ENCODE peak calls at places on chromosomes 3 and 15, in six cellular contexts. K, T, O, M, A and U are unnamed samples.

GRCh38 chr3:128567705-128568356 is 74.8 kb upstream of the GATA2 start:
- DNase-seq in K (no peak), T (no peak), O (no peak), M (no peak), A (peak; percentile 56), U (no peak)

GRCh38 chr3:65902304-65902793 is 136.4 kb downstream of the MAGI1 start:
- DNase-seq in K (peak; percentile 84), T (no peak), O (no peak), M (no peak), A (peak; percentile 95), U (peak; percentile 50)

GRCh38 chr3:42014443-42014945 is 52.6 kb upstream of the ULK4 start:
- DNase-seq in K (peak; percentile 36), T (no peak), O (no peak), M (no peak), A (no peak), U (peak; percentile 61)

GRCh38 chr3:186815490-186815889 is 9.2 kb upstream of the RFC4 start:
- DNase-seq in K (peak; percentile 36), T (no peak), O (no peak), M (peak; percentile 60), A (no peak), U (no peak)

GRCh38 chr15:51367322-51367976 is 26.0 kb downstream of the GLDN start:
- DNase-seq in K (no peak), T (no peak), O (no peak), M (no peak), A (no peak), U (no peak)

GRCh38 chr3:160099855-160100254 is 111.2 kb downstream of the IL12A start:
- DNase-seq in K (no peak), T (peak; percentile 23), O (no peak), M (no peak), A (no peak), U (no peak)

GRCh38 chr15:25989327-25989726 is 126.2 kb upstream of the ATP10A start:
- DNase-seq in K (peak; percentile 7), T (no peak), O (peak; percentile 2), M (no peak), A (peak; percentile 60), U (no peak)

GRCh38 chr3:69871256-69871655 is 128.3 kb upstream of the SAMMSON start:
- DNase-seq in K (no peak), T (no peak), O (no peak), M (no peak), A (no peak), U (no peak)

GRCh38 chr3:122993573-122993972 is 34.0 kb downstream of the SEMA5B start:
- DNase-seq in K (no peak), T (no peak), O (no peak), M (no peak), A (no peak), U (no peak)

GRCh38 chr3:10723991-10724390 is 92.0 kb upstream of the SLC6A11 start:
- DNase-seq in K (no peak), T (no peak), O (no peak), M (no peak), A (no peak), U (no peak)

GRCh38 chr15:39100106-39100505 is 480.8 kb upstream of the THBS1 start:
- DNase-seq in K (no peak), T (no peak), O (no peak), M (no peak), A (no peak), U (no peak)

GRCh38 chr15:70172124-70172523 is 74.4 kb upstream of the TLE3 start:
- DNase-seq in K (no peak), T (no peak), O (no peak), M (no peak), A (no peak), U (no peak)

GRCh38 chr3:143070977-143071551 is 48.5 kb upstream of the CHST2 start:
- DNase-seq in K (peak; percentile 69), T (no peak), O (no peak), M (peak; percentile 87), A (peak; percentile 76), U (no peak)

GRCh38 chr3:71482771-71483170 is 100.8 kb downstream of the FOXP1 start:
- DNase-seq in K (no peak), T (no peak), O (no peak), M (no peak), A (no peak), U (no peak)

GRCh38 chr15:63203451-63204090 is 14.2 kb downstream of the RAB8B start:
- DNase-seq in K (no peak), T (no peak), O (peak; percentile 24), M (no peak), A (no peak), U (peak; percentile 55)

GRCh38 chr3:18580268-18580667 is 155.1 kb upstream of the SATB1 start:
- DNase-seq in K (no peak), T (no peak), O (no peak), M (no peak), A (no peak), U (peak; percentile 47)

GRCh38 chr3:138608322-138609214 is at the start of gene FAIM:
- DNase-seq in K (peak; percentile 85), T (peak; percentile 64), O (peak; percentile 66), M (peak; percentile 60), A (peak; percentile 78), U (peak; percentile 82)

GRCh38 chr15:71116366-71116765 is 1.1 kb downstream of the THSD4 start:
- DNase-seq in K (no peak), T (no peak), O (no peak), M (no peak), A (peak; percentile 33), U (no peak)

GRCh38 chr3:71304684-71305083 is 278.8 kb downstream of the FOXP1 start:
- DNase-seq in K (no peak), T (no peak), O (peak; percentile 37), M (no peak), A (peak; percentile 48), U (peak; percentile 18)

GRCh38 chr3:139934557-139935070 is 371 bp upstream of the CLSTN2 start:
- DNase-seq in K (peak; percentile 86), T (no peak), O (no peak), M (peak; percentile 48), A (peak; percentile 92), U (no peak)

GRCh38 chr15:29141908-29142747 is 127.5 kb downstream of the NSMCE3 start:
- DNase-seq in K (no peak), T (no peak), O (no peak), M (no peak), A (no peak), U (no peak)

GRCh38 chr15:75721923-75722870 is 9.5 kb upstream of the CSPG4 start:
- DNase-seq in K (no peak), T (no peak), O (no peak), M (no peak), A (no peak), U (no peak)

GRCh38 chr3:60013241-60013640 is 963.4 kb upstream of the CFAP20DC start:
- DNase-seq in K (no peak), T (no peak), O (no peak), M (no peak), A (no peak), U (no peak)

GRCh38 chr3:66473637-66474036 is 27.2 kb downstream of the LRIG1 start:
- DNase-seq in K (no peak), T (no peak), O (no peak), M (peak; percentile 53), A (no peak), U (no peak)

GRCh38 chr3:72031581-72031980 is 246.6 kb upstream of the PROK2 start:
- DNase-seq in K (no peak), T (no peak), O (no peak), M (no peak), A (no peak), U (no peak)

GRCh38 chr15:90407871-90408317 is 19.9 kb downstream of the IQGAP1 start:
- DNase-seq in K (no peak), T (no peak), O (no peak), M (no peak), A (no peak), U (no peak)

GRCh38 chr15:41581110-41581509 is 22.1 kb downstream of the TYRO3 start:
- DNase-seq in K (peak; percentile 88), T (no peak), O (no peak), M (no peak), A (peak; percentile 85), U (no peak)

GRCh38 chr3:130508970-130509369 is 8.0 kb upstream of the COL6A6 start:
- DNase-seq in K (peak; percentile 13), T (no peak), O (no peak), M (no peak), A (peak; percentile 20), U (no peak)

GRCh38 chr3:32646761-32647160 is 38.2 kb upstream of the CNOT10 start:
- DNase-seq in K (peak; percentile 10), T (no peak), O (no peak), M (no peak), A (no peak), U (no peak)

GRCh38 chr3:59423707-59424106 is 373.9 kb upstream of the CFAP20DC start:
- DNase-seq in K (no peak), T (no peak), O (no peak), M (no peak), A (no peak), U (no peak)

GRCh38 chr3:37741644-37742043 is 120.0 kb upstream of the CTDSPL start:
- DNase-seq in K (no peak), T (no peak), O (no peak), M (no peak), A (no peak), U (peak; percentile 49)

GRCh38 chr3:156448300-156448699 is 106.6 kb downstream of the SSR3 start:
- DNase-seq in K (peak; percentile 36), T (peak; percentile 44), O (peak; percentile 18), M (peak; percentile 35), A (peak; percentile 81), U (peak; percentile 31)

GRCh38 chr3:192850501-192850981 is 67.1 kb downstream of the MB21D2 start:
- DNase-seq in K (peak; percentile 67), T (no peak), O (peak; percentile 44), M (peak; percentile 52), A (no peak), U (peak; percentile 88)

GRCh38 chr3:189787622-189788021 is 156.4 kb downstream of the TP63 start:
- DNase-seq in K (no peak), T (no peak), O (no peak), M (no peak), A (no peak), U (no peak)

GRCh38 chr15:63940956-63941620 is 105.2 kb downstream of the DAPK2 start:
- DNase-seq in K (no peak), T (no peak), O (no peak), M (no peak), A (no peak), U (no peak)

GRCh38 chr3:1007890-1008289 is 84.9 kb upstream of the CNTN6 start:
- DNase-seq in K (no peak), T (no peak), O (no peak), M (no peak), A (no peak), U (no peak)

GRCh38 chr15:69319384-69320375 is 21.0 kb downstream of the PAQR5 start:
- DNase-seq in K (no peak), T (no peak), O (no peak), M (no peak), A (no peak), U (no peak)

GRCh38 chr3:49133226-49133951 is 539 bp upstream of the LAMB2 start:
- DNase-seq in K (peak; percentile 91), T (no peak), O (no peak), M (peak; percentile 96), A (peak; percentile 94), U (peak; percentile 25)

GRCh38 chr15:56910801-56911200 is 7.6 kb upstream of the TCF12 start:
- DNase-seq in K (peak; percentile 5), T (no peak), O (no peak), M (no peak), A (peak; percentile 76), U (no peak)